ENCODE peak calls at places on chromosomes 1 and 21, in six cellular contexts. C is tibial artery, T is MM.1S, K is mammary epithelial cell, U is thyroid gland, I is Panc1. Q is an unnamed sample.

GRCh38 chr21:44914176-44914874 is 6.4 kb downstream of the ITGB2 start:
- DNase-seq in K (no peak), T (no peak), U (no peak), I (no peak), C (no peak), Q (peak)

GRCh38 chr1:6365047-6365446 is 28.5 kb downstream of the ACOT7 start:
- DNase-seq in K (no peak), U (no peak), C (no peak), T (no peak), I (no peak), Q (no peak)

GRCh38 chr1:45155423-45155822 is 51.0 kb downstream of the ZSWIM5 start:
- DNase-seq in T (no peak), I (no peak), U (no peak), C (no peak), K (no peak), Q (no peak)

GRCh38 chr21:45365608-45366241 is 39.2 kb upstream of the COL18A1 start:
- DNase-seq in K (no peak), I (no peak), T (no peak), U (no peak), C (no peak), Q (no peak)

GRCh38 chr1:244603498-244603897 is 49.4 kb upstream of the DESI2 start:
- DNase-seq in K (peak), T (peak), I (no peak), U (no peak), C (no peak), Q (no peak)

GRCh38 chr1:184310157-184310819 is 76.5 kb upstream of the C1orf21 start:
- DNase-seq in I (no peak), U (peak), K (no peak), C (no peak), T (no peak), Q (no peak)

GRCh38 chr21:26170471-26171309 is at the start of gene APP:
- DNase-seq in K (peak), C (peak), U (peak), T (peak), I (no peak), Q (peak)

GRCh38 chr1:174996474-174996873 is 3.3 kb upstream of the CACYBP start:
- DNase-seq in C (no peak), U (no peak), K (peak), T (no peak), I (no peak), Q (no peak)

GRCh38 chr1:216723274-216723780 is at the start of gene ESRRG:
- DNase-seq in K (no peak), T (peak), U (peak), C (no peak), I (no peak), Q (peak)

GRCh38 chr1:218348628-218349185 is 3.6 kb downstream of the TGFB2 start:
- DNase-seq in C (no peak), U (no peak), K (peak), I (no peak), T (no peak), Q (no peak)

GRCh38 chr1:181479137-181479745 is 4.1 kb upstream of the CACNA1E start:
- DNase-seq in K (peak), U (peak), T (peak), I (peak), C (no peak), Q (peak)

GRCh38 chr21:34022557-34023335 is 50.6 kb upstream of the MRPS6 start:
- DNase-seq in U (no peak), T (no peak), C (no peak), K (no peak), I (no peak), Q (peak)

GRCh38 chr1:38578444-38578951 is 281.1 kb downstream of the RRAGC start:
- DNase-seq in T (no peak), I (no peak), K (no peak), C (no peak), U (no peak), Q (peak)

GRCh38 chr1:116481934-116482333 is 88.9 kb downstream of the CD58 start:
- DNase-seq in U (no peak), I (no peak), T (no peak), C (no peak), K (no peak), Q (no peak)

GRCh38 chr1:169699769-169700168 is 11.7 kb downstream of the SELL start:
- DNase-seq in T (no peak), K (no peak), I (no peak), U (no peak), C (no peak), Q (no peak)
- TF ChIP-seq CTCF in T (no peak), K (no peak), I (no peak), U (no peak), C (no peak), Q (no peak)

GRCh38 chr1:55040953-55041494 is 1.7 kb downstream of the PCSK9 start:
- DNase-seq in I (no peak), C (peak), U (no peak), T (no peak), K (no peak), Q (no peak)
- H3K4me3 ChIP-seq in I (no peak), C (no peak), U (no peak), T (no peak), K (peak), Q (peak)

GRCh38 chr1:94905207-94905606 is 21.7 kb downstream of the CNN3 start:
- DNase-seq in U (peak), C (no peak), I (no peak), T (no peak), K (no peak), Q (no peak)
- H3K27ac ChIP-seq in U (peak), C (no peak), I (no peak), T (no peak), K (no peak), Q (peak)

DNA sequence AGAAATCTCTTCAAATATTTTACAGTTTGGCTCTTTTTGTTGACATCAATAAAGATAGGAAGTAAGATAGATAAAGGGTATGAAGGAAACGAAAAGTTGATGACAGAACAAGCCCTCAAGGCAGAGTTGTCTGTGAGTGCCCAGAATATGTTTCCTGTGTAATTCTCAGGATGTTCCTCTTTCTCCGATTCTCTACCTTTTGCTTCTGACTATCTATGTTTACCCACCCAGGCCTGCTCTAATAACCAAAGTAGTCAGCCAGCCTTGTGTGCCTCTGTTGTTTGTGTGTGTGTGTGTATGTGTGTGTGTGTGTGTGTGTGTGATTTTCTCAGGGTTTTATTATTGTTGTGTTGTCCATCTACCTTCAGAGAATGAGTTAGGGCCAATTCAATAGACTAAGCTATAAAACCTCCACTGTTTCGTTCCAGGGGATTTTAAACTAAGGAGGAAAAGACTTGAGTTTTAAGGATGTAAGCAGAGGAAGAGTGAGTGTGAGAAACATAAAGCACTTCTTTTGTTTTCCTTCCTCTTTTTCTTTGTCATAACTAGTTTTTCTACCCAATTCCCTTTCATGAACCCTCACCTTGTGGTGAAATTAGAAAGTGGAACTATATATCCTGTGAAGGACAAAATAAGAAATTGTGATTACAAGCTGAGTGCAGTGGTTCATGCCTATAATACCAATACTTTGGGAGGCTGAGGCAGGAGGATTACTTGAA is 627.4 kb upstream of the NR5A2 start:
- DNase-seq in T (peak), K (no peak), U (no peak), I (no peak), C (no peak), Q (no peak)
- TF ChIP-seq CTCF in T (no peak), K (no peak), U (no peak), I (no peak), C (no peak), Q (no peak)

GRCh38 chr1:173430707-173431662 is 46.1 kb upstream of the PRDX6 start:
- DNase-seq in T (peak), C (peak), U (peak), K (peak), I (peak), Q (peak)

GRCh38 chr1:173431663-173432045 is 45.5 kb upstream of the PRDX6 start:
- DNase-seq in I (no peak), U (no peak), K (no peak), T (no peak), C (no peak), Q (no peak)

GRCh38 chr1:173427146-173428054 is 49.7 kb upstream of the PRDX6 start:
- DNase-seq in K (no peak), I (no peak), U (no peak), T (no peak), C (no peak), Q (no peak)

GRCh38 chr1:173432331-173432730 is 44.8 kb upstream of the PRDX6 start:
- DNase-seq in U (no peak), K (no peak), I (no peak), T (no peak), C (no peak), Q (no peak)

GRCh38 chr1:173429517-173430477 is 47.3 kb upstream of the PRDX6 start:
- DNase-seq in I (no peak), T (peak), C (peak), K (peak), U (peak), Q (peak)
- H3K4me3 ChIP-seq in I (no peak), T (peak), C (peak), K (no peak), U (no peak), Q (peak)

GRCh38 chr1:12456979-12457378 is 161.0 kb downstream of the DHRS3 start:
- DNase-seq in K (no peak), U (no peak), I (no peak), T (no peak), C (no peak), Q (no peak)

GRCh38 chr1:12453400-12454343 is 164.3 kb downstream of the DHRS3 start:
- DNase-seq in T (no peak), K (no peak), U (no peak), C (no peak), I (no peak), Q (no peak)

GRCh38 chr1:12452262-12452661 is 165.7 kb downstream of the DHRS3 start:
- DNase-seq in T (no peak), K (no peak), I (no peak), C (no peak), U (no peak), Q (no peak)

GRCh38 chr1:12457771-12458170 is 160.2 kb downstream of the DHRS3 start:
- DNase-seq in U (no peak), I (no peak), K (no peak), C (peak), T (no peak), Q (no peak)

DNA sequence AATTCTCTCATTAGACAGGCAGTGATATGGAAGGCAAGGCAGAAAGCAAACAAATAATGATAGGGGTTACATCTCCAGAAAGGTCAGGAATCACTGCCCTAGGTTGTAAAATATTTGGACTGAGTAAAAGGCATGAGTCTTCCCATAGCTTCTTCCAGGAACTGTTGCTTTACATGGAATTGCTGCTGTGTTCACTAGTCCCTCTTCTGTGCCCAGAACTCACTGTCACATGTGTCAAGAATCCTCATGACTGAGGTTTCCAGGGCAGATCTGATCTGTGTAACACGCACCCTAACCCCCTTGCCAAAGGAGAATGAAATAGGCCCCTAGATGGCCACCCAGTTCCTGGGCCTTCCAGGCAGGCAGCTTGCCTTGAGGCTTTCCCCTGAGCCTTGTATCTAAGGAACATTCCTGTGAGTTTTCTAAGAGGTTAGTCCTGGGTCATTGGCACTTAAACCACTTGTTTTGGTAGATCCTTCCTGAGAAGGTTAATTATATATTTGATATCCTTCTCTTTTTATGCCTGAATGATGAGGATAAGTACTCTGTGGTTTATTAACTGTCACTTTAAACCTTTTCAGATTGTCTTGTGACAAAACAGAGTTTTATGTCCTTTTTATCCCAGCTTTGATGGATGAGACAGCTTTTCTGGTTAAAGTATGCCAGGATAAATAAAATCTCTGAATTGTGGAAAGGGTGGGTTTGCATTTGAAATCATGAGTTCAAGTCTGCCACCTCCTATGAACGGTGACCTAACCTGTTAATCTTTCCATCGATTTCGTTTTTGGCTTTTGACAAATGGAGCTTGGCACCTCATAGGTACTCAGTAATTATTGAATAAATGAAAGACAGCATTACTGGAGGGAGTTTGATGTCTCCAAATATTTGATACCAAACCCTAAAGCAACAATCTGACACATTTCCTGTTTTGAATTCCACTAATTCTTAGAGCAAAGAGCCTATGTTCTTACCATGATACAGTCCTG is 163.3 kb downstream of the DHRS3 start:
- DNase-seq in C (peak), T (no peak), I (no peak), K (no peak), U (peak), Q (no peak)
- H3K27ac ChIP-seq in C (peak), T (no peak), I (peak), K (no peak), U (peak), Q (peak)